ENCODE peak calls at places on chromosome 4, in six cellular contexts. One of them, this sample, is unnamed.

GRCh38 chr4:187276786-187277408 is 553.2 kb upstream of the FAT1 start:
- DNase-seq in psoas muscle: no peak
- DNase-seq in progenitor cell of endocrine pancreas: no peak
- DNase-seq in A673: no peak
- DNase-seq in endothelial cell: no peak
- DNase-seq in HFFc6: peak; percentile 32
- DNase-seq in this sample: no peak

GRCh38 chr4:184529283-184529682 is 54.9 kb upstream of the IRF2 start:
- DNase-seq in psoas muscle: no peak
- DNase-seq in HFFc6: no peak
- DNase-seq in progenitor cell of endocrine pancreas: no peak
- DNase-seq in endothelial cell: no peak
- DNase-seq in A673: peak; percentile 74
- DNase-seq in this sample: no peak

GRCh38 chr4:16120720-16121119 is 36.9 kb upstream of the PROM1 start:
- DNase-seq in HFFc6: no peak
- DNase-seq in psoas muscle: no peak
- DNase-seq in endothelial cell: no peak
- DNase-seq in A673: no peak
- DNase-seq in progenitor cell of endocrine pancreas: no peak
- DNase-seq in this sample: no peak

GRCh38 chr4:182492456-182492855 is 249.3 kb downstream of the TENM3 start:
- DNase-seq in HFFc6: peak; percentile 82
- DNase-seq in progenitor cell of endocrine pancreas: no peak
- DNase-seq in psoas muscle: no peak
- DNase-seq in A673: peak; percentile 4
- DNase-seq in endothelial cell: no peak
- DNase-seq in this sample: no peak

GRCh38 chr4:184288451-184289178 is 70.9 kb upstream of the ENPP6 start:
- DNase-seq in endothelial cell: no peak
- DNase-seq in HFFc6: no peak
- DNase-seq in A673: no peak
- DNase-seq in psoas muscle: no peak
- DNase-seq in progenitor cell of endocrine pancreas: no peak
- DNase-seq in this sample: no peak

GRCh38 chr4:24657768-24658617 is 73.6 kb upstream of the DHX15 start:
- DNase-seq in psoas muscle: no peak
- DNase-seq in endothelial cell: no peak
- DNase-seq in progenitor cell of endocrine pancreas: no peak
- DNase-seq in HFFc6: peak; percentile 28
- DNase-seq in A673: peak; percentile 27
- DNase-seq in this sample: no peak

GRCh38 chr4:16890651-16891050 is 7.8 kb downstream of the LDB2 start:
- DNase-seq in progenitor cell of endocrine pancreas: no peak
- DNase-seq in endothelial cell: no peak
- DNase-seq in A673: no peak
- DNase-seq in HFFc6: no peak
- DNase-seq in psoas muscle: no peak
- DNase-seq in this sample: no peak

GRCh38 chr4:144350706-144351105 is 210.2 kb upstream of the GYPA start:
- DNase-seq in HFFc6: no peak
- DNase-seq in psoas muscle: no peak
- DNase-seq in A673: no peak
- DNase-seq in endothelial cell: no peak
- DNase-seq in progenitor cell of endocrine pancreas: no peak
- DNase-seq in this sample: no peak

GRCh38 chr4:148692242-148692641 is 250.0 kb upstream of the NR3C2 start:
- DNase-seq in HFFc6: no peak
- DNase-seq in progenitor cell of endocrine pancreas: no peak
- DNase-seq in psoas muscle: no peak
- DNase-seq in A673: no peak
- DNase-seq in endothelial cell: no peak
- DNase-seq in this sample: no peak

GRCh38 chr4:7487998-7488671 is 53.4 kb upstream of the PSAPL1 start:
- DNase-seq in progenitor cell of endocrine pancreas: no peak
- DNase-seq in endothelial cell: no peak
- DNase-seq in HFFc6: no peak
- DNase-seq in A673: no peak
- DNase-seq in psoas muscle: no peak
- DNase-seq in this sample: no peak

GRCh38 chr4:73442275-73442674 is 6.3 kb downstream of the AFP start:
- DNase-seq in HFFc6: no peak
- DNase-seq in endothelial cell: no peak
- DNase-seq in A673: no peak
- DNase-seq in psoas muscle: no peak
- DNase-seq in progenitor cell of endocrine pancreas: no peak
- DNase-seq in this sample: no peak

GRCh38 chr4:19300213-19300612 is 951.5 kb upstream of the SLIT2 start:
- DNase-seq in endothelial cell: no peak
- DNase-seq in progenitor cell of endocrine pancreas: no peak
- DNase-seq in A673: peak; percentile 65
- DNase-seq in psoas muscle: no peak
- DNase-seq in HFFc6: peak; percentile 79
- DNase-seq in this sample: no peak

GRCh38 chr4:103075435-103075893 is 1.1 kb downstream of the SLC9B2 start:
- DNase-seq in psoas muscle: no peak
- DNase-seq in progenitor cell of endocrine pancreas: no peak
- DNase-seq in A673: peak; percentile 32
- DNase-seq in HFFc6: peak; percentile 41
- DNase-seq in endothelial cell: no peak
- DNase-seq in this sample: no peak

GRCh38 chr4:141933978-141934377 is 297.6 kb downstream of the IL15 start:
- DNase-seq in endothelial cell: no peak
- DNase-seq in psoas muscle: no peak
- DNase-seq in A673: no peak
- DNase-seq in progenitor cell of endocrine pancreas: no peak
- DNase-seq in HFFc6: no peak
- DNase-seq in this sample: no peak

GRCh38 chr4:138078751-138079150 is 163.4 kb downstream of the SLC7A11 start:
- DNase-seq in A673: no peak
- DNase-seq in endothelial cell: no peak
- DNase-seq in psoas muscle: no peak
- DNase-seq in progenitor cell of endocrine pancreas: no peak
- DNase-seq in HFFc6: no peak
- DNase-seq in this sample: no peak

GRCh38 chr4:67292649-67293048 is 252.7 kb downstream of the CENPC start:
- DNase-seq in progenitor cell of endocrine pancreas: no peak
- DNase-seq in HFFc6: no peak
- DNase-seq in psoas muscle: no peak
- DNase-seq in A673: peak; percentile 47
- DNase-seq in endothelial cell: no peak
- DNase-seq in this sample: no peak

GRCh38 chr4:15562114-15562513 is 92.4 kb downstream of the CC2D2A start:
- DNase-seq in endothelial cell: no peak
- DNase-seq in progenitor cell of endocrine pancreas: no peak
- DNase-seq in A673: no peak
- DNase-seq in psoas muscle: no peak
- DNase-seq in HFFc6: no peak
- DNase-seq in this sample: no peak

GRCh38 chr4:84529169-84529751 is 30.2 kb upstream of the NKX6-1 start:
- DNase-seq in progenitor cell of endocrine pancreas: no peak
- DNase-seq in A673: peak; percentile 38
- DNase-seq in psoas muscle: no peak
- DNase-seq in endothelial cell: no peak
- DNase-seq in HFFc6: peak; percentile 9
- DNase-seq in this sample: no peak

GRCh38 chr4:159070742-159071141 is 32.1 kb upstream of the RAPGEF2 start:
- DNase-seq in HFFc6: peak; percentile 43
- DNase-seq in psoas muscle: no peak
- DNase-seq in endothelial cell: no peak
- DNase-seq in progenitor cell of endocrine pancreas: no peak
- DNase-seq in A673: no peak
- DNase-seq in this sample: no peak

GRCh38 chr4:145938618-145939177 is at the start of gene ZNF827:
- DNase-seq in endothelial cell: peak; percentile 63
- DNase-seq in psoas muscle: peak; percentile 48
- DNase-seq in A673: peak; percentile 76
- DNase-seq in progenitor cell of endocrine pancreas: peak; percentile 47
- DNase-seq in HFFc6: peak; percentile 84
- DNase-seq in this sample: peak; percentile 74

GRCh38 chr4:3644849-3645627 is 112.8 kb upstream of the LRPAP1 start:
- DNase-seq in A673: peak; percentile 51
- DNase-seq in psoas muscle: no peak
- DNase-seq in progenitor cell of endocrine pancreas: no peak
- DNase-seq in endothelial cell: no peak
- DNase-seq in HFFc6: peak; percentile 52
- DNase-seq in this sample: no peak

GRCh38 chr4:83139514-83140156 is 25.1 kb upstream of the PLAC8 start:
- DNase-seq in psoas muscle: no peak
- DNase-seq in progenitor cell of endocrine pancreas: no peak
- DNase-seq in A673: no peak
- DNase-seq in endothelial cell: no peak
- DNase-seq in HFFc6: no peak
- DNase-seq in this sample: no peak

GRCh38 chr4:82437285-82438005 is 7.1 kb downstream of the ENOPH1 start:
- DNase-seq in psoas muscle: no peak
- DNase-seq in A673: no peak
- DNase-seq in HFFc6: no peak
- DNase-seq in progenitor cell of endocrine pancreas: no peak
- DNase-seq in endothelial cell: no peak
- DNase-seq in this sample: no peak

GRCh38 chr4:48016141-48017107 is at the start of the genes CNGA1 and NIPAL1:
- DNase-seq in endothelial cell: peak; percentile 77
- DNase-seq in HFFc6: peak; percentile 41
- DNase-seq in psoas muscle: peak; percentile 72
- DNase-seq in progenitor cell of endocrine pancreas: peak; percentile 89
- DNase-seq in A673: peak; percentile 85
- DNase-seq in this sample: peak; percentile 81

GRCh38 chr4:37922323-37922722 is 31.4 kb downstream of the TBC1D1 start:
- DNase-seq in HFFc6: no peak
- DNase-seq in progenitor cell of endocrine pancreas: no peak
- DNase-seq in endothelial cell: no peak
- DNase-seq in psoas muscle: no peak
- DNase-seq in A673: no peak
- DNase-seq in this sample: no peak

GRCh38 chr4:167282171-167282864 is 48.0 kb upstream of the SPOCK3 start:
- DNase-seq in endothelial cell: no peak
- DNase-seq in A673: no peak
- DNase-seq in progenitor cell of endocrine pancreas: no peak
- DNase-seq in HFFc6: no peak
- DNase-seq in psoas muscle: no peak
- DNase-seq in this sample: no peak

GRCh38 chr4:27011401-27011800 is 150.8 kb downstream of the STIM2 start:
- DNase-seq in HFFc6: no peak
- DNase-seq in progenitor cell of endocrine pancreas: no peak
- DNase-seq in endothelial cell: no peak
- DNase-seq in A673: no peak
- DNase-seq in psoas muscle: no peak
- DNase-seq in this sample: no peak

GRCh38 chr4:876780-877179 is 50.9 kb upstream of the CPLX1 start:
- DNase-seq in psoas muscle: no peak
- DNase-seq in progenitor cell of endocrine pancreas: no peak
- DNase-seq in A673: peak; percentile 17
- DNase-seq in HFFc6: no peak
- DNase-seq in endothelial cell: peak; percentile 36
- DNase-seq in this sample: peak; percentile 41

GRCh38 chr4:15040916-15041463 is 38.7 kb downstream of the CPEB2 start:
- DNase-seq in psoas muscle: no peak
- DNase-seq in progenitor cell of endocrine pancreas: no peak
- DNase-seq in endothelial cell: no peak
- DNase-seq in A673: no peak
- DNase-seq in HFFc6: no peak
- DNase-seq in this sample: no peak

GRCh38 chr4:11843927-11844326 is 415.2 kb upstream of the HS3ST1 start:
- DNase-seq in progenitor cell of endocrine pancreas: no peak
- DNase-seq in A673: no peak
- DNase-seq in HFFc6: no peak
- DNase-seq in psoas muscle: no peak
- DNase-seq in endothelial cell: no peak
- DNase-seq in this sample: no peak

GRCh38 chr4:189121336-189121735 is 819.3 kb upstream of the FRG1 start:
- DNase-seq in progenitor cell of endocrine pancreas: no peak
- DNase-seq in A673: no peak
- DNase-seq in psoas muscle: no peak
- DNase-seq in endothelial cell: no peak
- DNase-seq in HFFc6: no peak
- DNase-seq in this sample: no peak

GRCh38 chr4:53591372-53591892 is at the start of gene LNX1:
- DNase-seq in psoas muscle: no peak
- DNase-seq in A673: no peak
- DNase-seq in HFFc6: no peak
- DNase-seq in endothelial cell: peak; percentile 28
- DNase-seq in progenitor cell of endocrine pancreas: peak; percentile 82
- DNase-seq in this sample: no peak
- TF ChIP-seq CTCF in psoas muscle: no peak
- TF ChIP-seq CTCF in A673: no peak
- TF ChIP-seq CTCF in HFFc6: no peak
- TF ChIP-seq CTCF in endothelial cell: no peak
- TF ChIP-seq CTCF in progenitor cell of endocrine pancreas: peak; percentile 25
- TF ChIP-seq CTCF in this sample: no peak

DNA sequence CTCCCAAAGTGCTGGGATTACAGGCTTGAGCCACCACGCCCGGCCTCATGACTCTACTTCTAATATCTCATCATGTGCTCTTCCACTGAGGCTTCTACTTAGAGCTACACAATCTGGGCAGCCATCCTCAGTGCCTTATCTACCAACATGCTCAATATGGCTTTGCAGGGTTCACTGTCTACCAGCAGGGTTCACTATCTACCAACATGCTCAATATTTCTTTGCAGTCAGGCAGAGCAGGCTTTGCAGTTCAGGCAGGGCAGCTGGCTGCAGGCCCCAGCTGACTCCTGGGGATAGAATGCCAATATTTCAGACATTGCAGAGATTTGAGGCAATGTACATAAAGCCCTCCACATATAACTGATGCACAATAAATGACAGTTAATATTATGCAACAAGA is 47.5 kb downstream of the PKD2 start:
- DNase-seq in progenitor cell of endocrine pancreas: no peak
- DNase-seq in A673: peak; percentile 6
- DNase-seq in psoas muscle: no peak
- DNase-seq in HFFc6: peak; percentile 38
- DNase-seq in endothelial cell: peak; percentile 56
- DNase-seq in this sample: peak; percentile 47
- TF ChIP-seq CTCF in progenitor cell of endocrine pancreas: peak; percentile 61
- TF ChIP-seq CTCF in A673: peak; percentile 25
- TF ChIP-seq CTCF in psoas muscle: peak; percentile 44
- TF ChIP-seq CTCF in HFFc6: peak; percentile 66
- TF ChIP-seq CTCF in endothelial cell: peak; percentile 23
- TF ChIP-seq CTCF in this sample: peak; percentile 21

DNA sequence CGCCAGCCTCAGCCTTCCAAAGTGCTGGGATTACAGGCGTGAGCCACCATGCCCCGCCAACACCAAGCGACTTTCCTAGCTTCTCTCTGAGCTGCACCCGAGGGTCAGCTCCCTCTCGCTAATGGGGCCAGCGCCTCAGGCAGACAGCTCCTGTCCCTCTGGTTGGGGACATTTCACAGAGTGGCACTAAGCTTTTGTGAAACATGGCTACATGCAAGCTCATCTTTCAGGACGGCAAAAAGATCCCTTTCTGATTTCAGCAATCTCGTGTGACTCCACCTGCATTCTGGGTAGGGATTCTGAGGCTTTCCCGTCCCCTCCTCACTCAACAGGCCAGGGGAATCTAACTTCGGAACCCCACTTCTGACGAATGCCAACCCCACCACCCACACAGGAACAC is 31.0 kb upstream of the C4orf50 start:
- DNase-seq in HFFc6: no peak
- DNase-seq in progenitor cell of endocrine pancreas: no peak
- DNase-seq in psoas muscle: no peak
- DNase-seq in A673: no peak
- DNase-seq in endothelial cell: no peak
- DNase-seq in this sample: no peak
- TF ChIP-seq CTCF in HFFc6: no peak
- TF ChIP-seq CTCF in progenitor cell of endocrine pancreas: no peak
- TF ChIP-seq CTCF in psoas muscle: no peak
- TF ChIP-seq CTCF in A673: no peak
- TF ChIP-seq CTCF in endothelial cell: no peak
- TF ChIP-seq CTCF in this sample: no peak

GRCh38 chr4:98055800-98056501 is 87.3 kb downstream of the STPG2 start:
- DNase-seq in HFFc6: no peak
- DNase-seq in A673: peak; percentile 3
- DNase-seq in progenitor cell of endocrine pancreas: no peak
- DNase-seq in endothelial cell: no peak
- DNase-seq in psoas muscle: no peak
- DNase-seq in this sample: no peak
- TF ChIP-seq CTCF in HFFc6: no peak
- TF ChIP-seq CTCF in A673: no peak
- TF ChIP-seq CTCF in progenitor cell of endocrine pancreas: no peak
- TF ChIP-seq CTCF in endothelial cell: no peak
- TF ChIP-seq CTCF in psoas muscle: no peak
- TF ChIP-seq CTCF in this sample: no peak

This sample was measured in glutamatergic neuron.